ENCODE peak calls at places on chromosomes 16 and 17, in six cellular contexts. M is ovary, S is A549, J is uterus, K is heart left ventricle, W is sigmoid colon. C is an unnamed sample.

GRCh38 chr17:32265192-32265895 is at the start of gene RHBDL3:
- DNase-seq in J (peak; percentile 60), W (no peak), S (no peak), M (peak; percentile 67), K (peak; percentile 57), C (no peak)

GRCh38 chr17:2262146-2262587 is 41.4 kb downstream of the SMG6 start:
- DNase-seq in M (no peak), J (no peak), W (no peak), K (no peak), S (peak; percentile 35), C (no peak)

GRCh38 chr17:1224330-1224729 is 44.5 kb upstream of the ABR start:
- DNase-seq in M (no peak), S (no peak), W (no peak), K (no peak), J (no peak), C (no peak)

GRCh38 chr16:17964196-17964595 is 372.3 kb downstream of the NPIPA8 start:
- DNase-seq in J (no peak), K (no peak), W (no peak), S (no peak), M (no peak), C (no peak)

GRCh38 chr16:49158029-49158642 is 123.5 kb downstream of the CBLN1 start:
- DNase-seq in J (no peak), S (peak; percentile 21), K (no peak), W (no peak), M (no peak), C (no peak)

GRCh38 chr17:27559996-27560481 is 70.9 kb upstream of the LGALS9 start:
- DNase-seq in K (peak; percentile 83), S (peak; percentile 60), M (peak; percentile 72), W (peak; percentile 74), J (peak; percentile 72), C (no peak)

GRCh38 chr16:2584742-2585650 is 47.2 kb downstream of the PDPK1 start:
- DNase-seq in S (no peak), K (peak; percentile 80), M (peak; percentile 74), J (peak; percentile 36), W (peak; percentile 78), C (no peak)

GRCh38 chr16:84839956-84840355 is 20.2 kb downstream of the CRISPLD2 start:
- DNase-seq in J (no peak), K (no peak), S (peak; percentile 37), M (no peak), W (no peak), C (no peak)

GRCh38 chr16:14071576-14072271 is 605 bp downstream of the MRTFB start:
- DNase-seq in W (no peak), S (no peak), J (no peak), M (no peak), K (peak; percentile 69), C (no peak)

GRCh38 chr17:6279659-6280058 is 155.3 kb downstream of the AIPL1 start:
- DNase-seq in J (no peak), W (no peak), M (no peak), K (no peak), S (peak; percentile 51), C (no peak)

GRCh38 chr16:30656974-30657865 is 1.0 kb upstream of the FBRS start:
- DNase-seq in K (no peak), W (no peak), J (no peak), S (no peak), M (peak; percentile 46), C (no peak)

GRCh38 chr16:75267631-75268264 is 16.3 kb upstream of the BCAR1 start:
- DNase-seq in S (peak; percentile 75), M (peak; percentile 51), W (peak; percentile 82), J (no peak), K (peak; percentile 91), C (no peak)

GRCh38 chr17:7354262-7354781 is 634 bp upstream of the TMEM95 start:
- DNase-seq in W (no peak), J (no peak), K (no peak), M (no peak), S (peak; percentile 42), C (no peak)

GRCh38 chr17:71959129-71959528 is 161.7 kb upstream of the SOX9 start:
- DNase-seq in K (no peak), W (no peak), M (no peak), S (peak; percentile 31), J (no peak), C (no peak)

GRCh38 chr17:65551641-65552040 is 9.8 kb downstream of the AXIN2 start:
- DNase-seq in S (no peak), J (no peak), M (no peak), W (no peak), K (no peak), C (no peak)

GRCh38 chr17:8556074-8556473 is 74.5 kb downstream of the MYH10 start:
- DNase-seq in S (peak; percentile 59), K (no peak), M (no peak), W (no peak), J (no peak), C (no peak)

GRCh38 chr17:47735536-47736011 is 2.5 kb downstream of the TBX21 start:
- DNase-seq in J (no peak), M (no peak), W (peak; percentile 56), K (no peak), S (no peak), C (no peak)

GRCh38 chr17:46832306-46832895 is 13.9 kb upstream of the WNT3 start:
- DNase-seq in W (no peak), J (no peak), K (no peak), M (no peak), S (no peak), C (no peak)

GRCh38 chr17:59762022-59762825 is 54.8 kb downstream of the VMP1 start:
- DNase-seq in M (no peak), J (no peak), K (no peak), W (no peak), S (peak; percentile 59), C (no peak)

GRCh38 chr17:19448341-19449268 is 37.6 kb downstream of the RNF112 start:
- DNase-seq in J (peak; percentile 71), M (no peak), W (peak; percentile 86), K (no peak), S (peak; percentile 76), C (no peak)

GRCh38 chr16:2874032-2874431 is 9.0 kb upstream of the FLYWCH2 start:
- DNase-seq in W (no peak), S (no peak), K (no peak), J (no peak), M (no peak), C (no peak)

GRCh38 chr17:38701504-38702165 is 3.4 kb upstream of the MLLT6 start:
- DNase-seq in S (peak; percentile 55), W (no peak), M (no peak), K (no peak), J (no peak), C (no peak)
- TF ChIP-seq POLR2A in S (no peak), W (no peak), M (no peak), K (no peak), J (no peak), C (no peak)

GRCh38 chr16:67445441-67445912 is 14.6 kb downstream of the HSD11B2 start:
- DNase-seq in K (peak; percentile 72), S (no peak), W (no peak), J (peak; percentile 78), M (peak; percentile 79), C (no peak)

GRCh38 chr16:67448580-67448979 is 17.7 kb downstream of the HSD11B2 start:
- DNase-seq in M (no peak), J (no peak), K (no peak), W (no peak), S (no peak), C (no peak)

GRCh38 chr16:67445913-67446907 is 15.3 kb downstream of the HSD11B2 start:
- DNase-seq in J (peak; percentile 80), M (peak; percentile 89), S (no peak), K (peak; percentile 79), W (no peak), C (no peak)

GRCh38 chr16:67447508-67448076 is 16.7 kb downstream of the HSD11B2 start:
- DNase-seq in M (peak; percentile 82), J (peak; percentile 65), K (peak; percentile 65), S (peak; percentile 64), W (peak; percentile 79), C (no peak)

GRCh38 chr16:67446968-67447507 is 16.1 kb downstream of the HSD11B2 start:
- DNase-seq in J (no peak), W (no peak), K (no peak), M (no peak), S (no peak), C (no peak)
- H3K4me1 ChIP-seq in J (peaks cover 68% of the 10 kb centered on the region), W (peaks cover 79% of the 10 kb centered on the region), K (peaks cover 99% of the 10 kb centered on the region), M (peaks cover 75% of the 10 kb centered on the region), S (peaks cover 17% of the 10 kb centered on the region), C (peaks cover 95% of the 10 kb centered on the region)

GRCh38 chr17:77325826-77326581 is 185.2 kb downstream of the SEC14L1 start:
- DNase-seq in M (peak; percentile 48), S (no peak), W (peak; percentile 67), K (no peak), J (no peak), C (no peak)

GRCh38 chr17:77327181-77327565 is 186.4 kb downstream of the SEC14L1 start:
- DNase-seq in S (no peak), J (peak; percentile 20), K (no peak), M (no peak), W (peak; percentile 64), C (no peak)

GRCh38 chr17:77327566-77328463 is 187.0 kb downstream of the SEC14L1 start:
- DNase-seq in S (no peak), J (peak; percentile 16), W (peak; percentile 62), M (no peak), K (no peak), C (no peak)

GRCh38 chr17:77325537-77325825 is 184.7 kb downstream of the SEC14L1 start:
- DNase-seq in M (no peak), W (no peak), J (no peak), K (no peak), S (no peak), C (no peak)

GRCh38 chr17:77326636-77327035 is 185.9 kb downstream of the SEC14L1 start:
- DNase-seq in S (no peak), K (no peak), W (peak; percentile 56), J (peak; percentile 13), M (no peak), C (no peak)
- TF ChIP-seq POLR2A in S (no peak), K (no peak), W (no peak), J (no peak), M (no peak), C (no peak)

DNA sequence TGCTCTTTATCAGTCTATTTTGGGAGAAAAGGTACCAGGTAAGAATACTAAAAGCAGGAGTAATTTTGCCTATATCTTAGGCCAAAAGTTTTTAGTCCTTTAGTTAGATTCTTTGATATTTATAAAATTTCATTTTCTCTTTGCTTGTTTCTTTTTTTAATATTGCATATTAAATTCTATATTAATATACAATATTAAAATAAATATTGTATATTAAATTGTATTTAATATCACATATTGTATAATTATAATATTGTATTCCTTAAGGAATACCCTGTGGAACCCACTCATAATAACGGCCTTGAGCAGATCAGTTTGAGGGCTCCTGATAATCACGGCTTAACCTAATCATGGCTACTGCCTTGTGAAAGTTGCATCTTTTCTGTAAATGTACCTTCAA is 1.9 kb downstream of the CEP95 start:
- DNase-seq in S (no peak), W (no peak), M (no peak), J (no peak), K (no peak), C (no peak)
- H3K4me1 ChIP-seq in S (peaks cover 22% of the 10 kb centered on the region), W (peaks cover 31% of the 10 kb centered on the region), M (peaks cover 4% of the 10 kb centered on the region), J (no peaks in the 10 kb centered on the region), K (peaks cover 33% of the 10 kb centered on the region), C (peaks cover 18% of the 10 kb centered on the region)

C was measured in esophagus squamous epithelium.